ENCODE peak calls at places on chromosomes 5 and 9, in nine cellular contexts. D is RPMI7951, G is GM12892, R is GF-D8, U is foreskin keratinocyte, V is cerebellum, L is fibroblast of lung, N is iris pigment epithelial cell, O is nephron progenitor cell. A is an unnamed sample.

GRCh38 chr9:128685636-128686489 is 3.2 kb upstream of the SET start:
- DNase-seq in L (no peak), G (no peak), R (no peak), N (peak), U (no peak), V (no peak), D (no peak), O (no peak), A (no peak)

GRCh38 chr5:19978466-19978865 is 9.5 kb downstream of the CDH18 start:
- DNase-seq in L (no peak), R (no peak), U (no peak), V (peak), D (no peak), N (no peak), G (no peak), O (no peak), A (no peak)

GRCh38 chr5:179270581-179271300 is 74.5 kb downstream of the ADAMTS2 start:
- DNase-seq in R (no peak), U (no peak), L (peak), N (peak), V (no peak), G (no peak), O (no peak), D (peak), A (peak)

GRCh38 chr5:143657814-143658395 is 154.1 kb upstream of the HMHB1 start:
- DNase-seq in D (no peak), V (no peak), O (no peak), R (no peak), L (peak), G (no peak), U (no peak), N (no peak), A (no peak)

GRCh38 chr5:63127054-63127453 is 548.4 kb downstream of the LRRC70 start:
- DNase-seq in U (peak), N (peak), G (no peak), R (no peak), O (no peak), D (peak), V (no peak), L (peak), A (no peak)

GRCh38 chr5:181260720-181261319 is at the start of gene TRIM52:
- DNase-seq in G (peak), U (peak), L (peak), N (peak), V (peak), D (peak), R (no peak), O (peak), A (peak)

GRCh38 chr9:82418334-82418733 is 429.8 kb downstream of the SPATA31D1 start:
- DNase-seq in D (no peak), N (peak), U (no peak), G (no peak), O (no peak), L (peak), V (no peak), R (no peak), A (no peak)

GRCh38 chr5:132055808-132056609 is 4.4 kb upstream of the IL3 start:
- DNase-seq in G (peak), N (no peak), U (no peak), R (peak), O (no peak), L (no peak), V (peak), D (no peak), A (peak)

GRCh38 chr5:132422720-132423442 is 53.4 kb downstream of the SLC22A5 start:
- DNase-seq in U (no peak), G (no peak), L (peak), O (no peak), D (peak), V (no peak), N (peak), R (no peak), A (no peak)

GRCh38 chr5:76715734-76716455 is at the start of gene F2R:
- DNase-seq in L (peak), O (peak), R (no peak), G (peak), D (peak), U (no peak), V (no peak), N (peak), A (peak)

GRCh38 chr9:133597316-133597957 is 11.8 kb downstream of the FAM163B start:
- DNase-seq in R (no peak), L (no peak), U (no peak), D (no peak), V (no peak), O (no peak), G (no peak), N (no peak), A (no peak)

GRCh38 chr5:127969651-127970050 is 113.9 kb upstream of the SLC12A2 start:
- DNase-seq in G (no peak), L (no peak), N (no peak), O (no peak), R (no peak), V (no peak), U (no peak), D (no peak), A (no peak)

GRCh38 chr5:142777108-142777507 is 6.9 kb downstream of the ARHGAP26 start:
- DNase-seq in O (no peak), U (no peak), V (no peak), L (no peak), N (no peak), G (no peak), D (no peak), R (no peak), A (no peak)

GRCh38 chr9:89359636-89360315 is 41.5 kb downstream of the SECISBP2 start:
- DNase-seq in O (no peak), R (no peak), L (peak), V (peak), G (no peak), N (no peak), U (no peak), D (no peak), A (no peak)

GRCh38 chr9:128103589-128103962 is 24.0 kb downstream of the PTGES2 start:
- DNase-seq in V (no peak), R (no peak), N (no peak), L (no peak), D (no peak), G (no peak), O (no peak), U (no peak), A (no peak)

A was measured in mesothelial cell of epicardium.